ENCODE peak calls at places on chromosomes 3 and 15, in seven cellular contexts. T, Z, O, Q, F, H and J are unnamed samples.
A peak's percentile ranks its signal among the peaks of the same experiment; 100 is the strongest.

GRCh38 chr15:75349851-75350588 is 3.2 kb downstream of the NEIL1 start:
- DNase-seq in Z (no peak), O (no peak), H (no peak), T (no peak), Q (no peak), F (no peak), J (peak; percentile 20)

GRCh38 chr15:85407421-85408269 is 27.2 kb downstream of the AKAP13 start:
- DNase-seq in O (no peak), F (peak; percentile 57), T (peak; percentile 90), Z (no peak), Q (peak; percentile 93), H (no peak), J (no peak)

GRCh38 chr3:141275973-141276372 is 44.3 kb downstream of the PXYLP1 start:
- DNase-seq in F (peak; percentile 94), O (no peak), Q (peak; percentile 89), T (peak; percentile 72), Z (no peak), H (no peak), J (no peak)

GRCh38 chr3:122969585-122970453 is 57.7 kb downstream of the SEMA5B start:
- DNase-seq in Z (no peak), Q (no peak), O (no peak), F (peak; percentile 76), T (peak; percentile 50), H (no peak), J (no peak)

GRCh38 chr15:80424381-80424780 is 20.2 kb downstream of the ARNT2 start:
- DNase-seq in O (no peak), Q (no peak), F (no peak), H (no peak), T (no peak), Z (no peak), J (no peak)

GRCh38 chr3:14947105-14947885 is at the start of gene NR2C2:
- DNase-seq in Z (peak; percentile 77), O (peak; percentile 87), H (no peak), F (peak; percentile 68), Q (peak; percentile 80), T (peak; percentile 68), J (peak; percentile 81)

GRCh38 chr3:14463330-14464216 is 61.2 kb downstream of the SLC6A6 start:
- DNase-seq in Z (no peak), O (peak; percentile 70), H (no peak), T (no peak), F (no peak), Q (no peak), J (peak; percentile 73)

GRCh38 chr3:55097441-55097840 is 169.6 kb upstream of the LRTM1 start:
- DNase-seq in Q (no peak), H (no peak), T (no peak), F (no peak), Z (no peak), O (no peak), J (no peak)

GRCh38 chr3:152968388-152969024 is 133.6 kb downstream of the P2RY1 start:
- DNase-seq in H (no peak), Z (no peak), T (no peak), F (no peak), Q (peak; percentile 78), O (no peak), J (no peak)

GRCh38 chr3:144051211-144051610 is 79.6 kb downstream of the DIPK2A start:
- DNase-seq in T (no peak), F (no peak), Q (no peak), O (no peak), H (no peak), Z (no peak), J (no peak)

DNA sequence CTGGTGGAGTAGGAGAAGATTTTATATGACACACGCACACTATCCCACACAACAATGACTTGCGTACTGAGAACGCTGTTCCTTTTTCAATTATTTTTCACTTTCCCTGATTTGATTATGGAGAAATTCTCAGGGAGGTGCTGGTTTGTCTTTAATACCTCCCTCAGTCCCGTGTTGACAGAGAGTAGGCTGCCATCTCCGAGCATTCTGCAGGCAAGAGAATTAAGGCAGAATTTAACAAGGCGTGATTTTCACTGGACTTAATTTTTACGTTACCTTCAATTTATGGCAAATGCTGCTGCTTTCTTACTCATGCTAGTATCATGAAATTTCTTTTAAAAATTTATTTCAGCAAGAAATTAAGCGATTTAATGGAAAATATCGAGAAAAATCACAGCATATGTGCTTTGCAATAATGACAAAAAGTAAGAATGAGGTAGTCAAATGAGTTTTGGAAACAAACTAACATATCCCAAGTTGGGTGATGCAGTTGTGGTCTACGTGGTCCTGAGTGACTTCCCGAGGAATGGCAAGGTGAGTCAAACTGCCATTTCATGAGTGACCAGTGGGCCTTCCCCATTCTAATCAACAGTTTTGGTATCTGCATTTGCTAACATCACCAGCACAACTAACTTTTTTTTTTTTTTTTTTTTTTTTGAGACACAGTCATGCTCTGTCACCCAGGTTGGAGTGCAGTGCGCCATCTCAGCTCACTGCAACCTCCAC is 16.9 kb downstream of the DNASE1L3 start:
- DNase-seq in Q (no peak), T (no peak), H (no peak), F (no peak), O (no peak), Z (no peak), J (no peak)
- H3K18ac ChIP-seq in Q (no peak overlapping the region), T (no peak overlapping the region), H (no peak overlapping the region), F (no peak overlapping the region), O (no peak overlapping the region), Z (no peak overlapping the region), J (no peak overlapping the region)

GRCh38 chr15:51735611-51736010 is 1.8 kb downstream of the LYSMD2 start:
- DNase-seq in Q (no peak), H (no peak), T (no peak), F (no peak), Z (no peak), O (no peak), J (no peak)
- H3K23ac ChIP-seq in Q (no peak overlapping the region), H (no peak overlapping the region), T (no peak overlapping the region), F (no peak overlapping the region), Z (no peak overlapping the region), O (no peak overlapping the region), J (no peak overlapping the region)

DNA sequence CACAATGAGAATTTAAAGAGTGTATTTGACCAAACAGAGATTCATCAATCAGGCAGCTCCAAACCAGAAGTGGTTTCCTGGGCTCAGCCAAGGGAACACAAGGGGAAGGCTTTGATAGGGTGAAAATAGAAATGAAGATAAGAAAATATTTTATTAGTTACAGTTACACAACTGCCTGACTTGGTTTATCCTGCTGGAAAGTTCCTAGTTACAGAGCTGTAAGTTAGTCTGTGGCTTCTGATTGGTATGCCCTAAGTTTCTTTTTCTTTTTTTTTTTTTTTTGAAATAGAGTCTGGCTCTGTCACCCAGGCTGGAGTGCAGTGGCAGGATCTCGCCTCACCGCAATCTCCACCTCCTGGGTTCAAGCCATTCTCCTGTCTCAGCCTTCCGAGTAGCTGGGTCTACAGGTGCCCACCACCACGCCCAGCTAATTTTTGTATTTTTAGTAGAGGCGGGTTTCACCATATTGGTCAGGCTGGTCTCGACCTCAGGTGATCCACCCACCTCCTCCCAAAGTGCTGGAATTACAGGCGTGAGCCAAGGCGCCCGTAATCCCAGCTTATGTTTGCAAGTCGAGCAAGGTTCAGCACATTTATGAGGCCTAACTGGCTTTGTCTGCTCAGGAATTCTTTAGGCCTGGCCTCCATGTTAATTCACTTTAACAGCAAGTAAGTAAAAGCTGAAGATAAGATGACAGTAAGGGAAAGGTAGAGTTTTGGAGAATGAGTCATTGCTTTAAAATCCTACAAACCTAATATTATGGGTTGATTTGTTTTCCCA is 24.4 kb downstream of the SIDT1 start:
- DNase-seq in H (no peak), Z (no peak), O (peak; percentile 57), F (no peak), T (no peak), Q (no peak), J (no peak)
- H2BK120ac ChIP-seq in H (no peak overlapping the region), Z (no peak overlapping the region), O (no peak overlapping the region), F (no peak overlapping the region), T (no peak overlapping the region), Q (no peak overlapping the region), J (no peak overlapping the region)

DNA sequence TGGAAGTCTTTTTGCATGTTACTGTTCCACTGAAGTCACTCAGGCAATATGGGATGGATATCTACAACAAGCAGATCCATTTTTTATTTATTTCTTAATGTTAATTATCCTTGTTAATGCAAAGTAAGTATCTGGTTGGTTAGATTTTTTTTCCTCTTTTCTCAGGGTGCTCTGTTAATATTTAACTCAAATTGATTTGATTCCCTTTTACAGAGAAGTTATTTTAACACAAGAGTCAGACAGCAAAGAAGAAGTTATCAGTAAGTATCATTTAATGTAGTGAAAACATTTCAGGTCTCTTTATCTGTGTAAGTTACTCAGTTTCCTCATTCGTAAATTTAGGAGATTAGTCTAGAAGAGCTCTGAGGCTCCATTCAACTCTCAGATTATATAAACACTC is 34.3 kb downstream of the TBC1D23 start:
- DNase-seq in T (no peak), Z (no peak), O (no peak), Q (no peak), F (no peak), H (no peak), J (no peak)
- H3K18ac ChIP-seq in T (no peak overlapping the region), Z (no peak overlapping the region), O (no peak overlapping the region), Q (no peak overlapping the region), F (no peak overlapping the region), H (no peak overlapping the region), J (no peak overlapping the region)

GRCh38 chr3:84980456-84980855 is 21.7 kb downstream of the CADM2 start:
- DNase-seq in H (no peak), Z (no peak), T (no peak), F (no peak), Q (no peak), O (no peak), J (no peak)
- H3K23ac ChIP-seq in H (no peak overlapping the region), Z (no peak overlapping the region), T (no peak overlapping the region), F (no peak overlapping the region), Q (no peak overlapping the region), O (no peak overlapping the region), J (no peak overlapping the region)

GRCh38 chr3:196894557-196895295 is 27.0 kb downstream of the SENP5 start:
- DNase-seq in T (no peak), Q (no peak), H (no peak), Z (no peak), F (peak; percentile 84), O (no peak), J (no peak)
- H2BK120ac ChIP-seq in T (no peak overlapping the region), Q (no peak overlapping the region), H (no peak overlapping the region), Z (no peak overlapping the region), F (no peak overlapping the region), O (no peak overlapping the region), J (no peak overlapping the region)

GRCh38 chr3:192850501-192850981 is 67.1 kb downstream of the MB21D2 start:
- DNase-seq in Q (peak; percentile 86), H (no peak), T (peak; percentile 86), O (no peak), F (peak; percentile 47), Z (no peak), J (no peak)

GRCh38 chr3:192851821-192852352 is 65.8 kb downstream of the MB21D2 start:
- DNase-seq in H (no peak), O (no peak), F (peak; percentile 38), Z (no peak), Q (peak; percentile 75), T (peak; percentile 42), J (no peak)

GRCh38 chr3:192847918-192848317 is 69.7 kb downstream of the MB21D2 start:
- DNase-seq in Z (no peak), Q (peak; percentile 65), H (no peak), T (peak; percentile 84), F (no peak), O (no peak), J (no peak)

GRCh38 chr3:192845196-192845855 is 72.3 kb downstream of the MB21D2 start:
- DNase-seq in Q (peak; percentile 70), T (peak; percentile 87), H (no peak), F (no peak), O (no peak), Z (no peak), J (no peak)

GRCh38 chr3:192848371-192849233 is 69.1 kb downstream of the MB21D2 start:
- DNase-seq in H (no peak), O (no peak), F (no peak), T (peak; percentile 58), Q (peak; percentile 74), Z (no peak), J (no peak)
- H3K18ac ChIP-seq in H (no peak overlapping the region), O (peak overlapping the region; percentile 41), F (no peak overlapping the region), T (peak overlapping the region; percentile 78), Q (peak overlapping the region; percentile 27), Z (no peak overlapping the region), J (no peak overlapping the region)